ENCODE peak calls at places on chromosomes 11 and 22, in ten cellular contexts. One of them, this sample, is unnamed.

GRCh38 chr11:109729761-109730160 is 307.8 kb downstream of the C11orf87 start:
- DNase-seq in A549: no peak
- DNase-seq in HCT116: no peak
- DNase-seq in erythroblast: no peak
- DNase-seq in uterus: no peak
- DNase-seq in suprapubic skin: no peak
- DNase-seq in sigmoid colon: no peak
- DNase-seq in heart left ventricle: no peak
- DNase-seq in Peyer's patch: no peak
- DNase-seq in ovary: no peak
- DNase-seq in this sample: no peak

GRCh38 chr11:1868636-1869291 is 15.9 kb downstream of the LSP1 start:
- DNase-seq in A549: no peak
- DNase-seq in HCT116: no peak
- DNase-seq in erythroblast: no peak
- DNase-seq in uterus: no peak
- DNase-seq in suprapubic skin: no peak
- DNase-seq in sigmoid colon: no peak
- DNase-seq in heart left ventricle: peak; percentile 50
- DNase-seq in Peyer's patch: no peak
- DNase-seq in ovary: no peak
- DNase-seq in this sample: no peak

GRCh38 chr22:22465782-22466181 is 42.8 kb downstream of the ZNF280B start:
- DNase-seq in A549: no peak
- DNase-seq in HCT116: no peak
- DNase-seq in erythroblast: no peak
- DNase-seq in uterus: no peak
- DNase-seq in suprapubic skin: no peak
- DNase-seq in sigmoid colon: no peak
- DNase-seq in heart left ventricle: no peak
- DNase-seq in Peyer's patch: no peak
- DNase-seq in ovary: no peak
- DNase-seq in this sample: no peak

GRCh38 chr22:19397729-19398094 is 33.8 kb downstream of the HIRA start:
- DNase-seq in A549: no peak
- DNase-seq in HCT116: no peak
- DNase-seq in erythroblast: peak; percentile 61
- DNase-seq in uterus: no peak
- DNase-seq in suprapubic skin: no peak
- DNase-seq in sigmoid colon: no peak
- DNase-seq in heart left ventricle: no peak
- DNase-seq in Peyer's patch: no peak
- DNase-seq in ovary: no peak
- DNase-seq in this sample: no peak

GRCh38 chr11:32893091-32893946 is 708 bp downstream of the QSER1 start:
- DNase-seq in A549: peak; percentile 43
- DNase-seq in HCT116: no peak
- DNase-seq in erythroblast: peak; percentile 68
- DNase-seq in uterus: peak; percentile 59
- DNase-seq in suprapubic skin: peak; percentile 75
- DNase-seq in sigmoid colon: peak; percentile 68
- DNase-seq in heart left ventricle: peak; percentile 74
- DNase-seq in Peyer's patch: peak; percentile 72
- DNase-seq in ovary: peak; percentile 53
- DNase-seq in this sample: peak; percentile 23

GRCh38 chr11:111303476-111303875 is 5.1 kb downstream of the POU2AF3 start:
- DNase-seq in A549: peak; percentile 11
- DNase-seq in HCT116: no peak
- DNase-seq in erythroblast: no peak
- DNase-seq in uterus: no peak
- DNase-seq in suprapubic skin: no peak
- DNase-seq in sigmoid colon: no peak
- DNase-seq in heart left ventricle: no peak
- DNase-seq in Peyer's patch: no peak
- DNase-seq in ovary: no peak
- DNase-seq in this sample: no peak

GRCh38 chr11:117087446-117087845 is 10.8 kb downstream of the SIK3 start:
- DNase-seq in A549: no peak
- DNase-seq in HCT116: no peak
- DNase-seq in erythroblast: peak; percentile 81
- DNase-seq in uterus: no peak
- DNase-seq in suprapubic skin: no peak
- DNase-seq in sigmoid colon: no peak
- DNase-seq in heart left ventricle: no peak
- DNase-seq in Peyer's patch: no peak
- DNase-seq in ovary: no peak
- DNase-seq in this sample: no peak

GRCh38 chr22:26430600-26430999 is 1.5 kb downstream of the ASPHD2 start:
- DNase-seq in A549: no peak
- DNase-seq in HCT116: no peak
- DNase-seq in erythroblast: no peak
- DNase-seq in uterus: no peak
- DNase-seq in suprapubic skin: no peak
- DNase-seq in sigmoid colon: no peak
- DNase-seq in heart left ventricle: no peak
- DNase-seq in Peyer's patch: no peak
- DNase-seq in ovary: no peak
- DNase-seq in this sample: no peak

GRCh38 chr11:7513210-7514098 is at the start of gene PPFIBP2:
- DNase-seq in A549: peak; percentile 90
- DNase-seq in HCT116: peak; percentile 40
- DNase-seq in erythroblast: peak; percentile 67
- DNase-seq in uterus: peak; percentile 86
- DNase-seq in suprapubic skin: peak; percentile 92
- DNase-seq in sigmoid colon: peak; percentile 89
- DNase-seq in heart left ventricle: peak; percentile 86
- DNase-seq in Peyer's patch: peak; percentile 94
- DNase-seq in ovary: peak; percentile 81
- DNase-seq in this sample: peak; percentile 52

GRCh38 chr11:45414082-45414481 is 127.9 kb upstream of the SYT13 start:
- DNase-seq in A549: no peak
- DNase-seq in HCT116: no peak
- DNase-seq in erythroblast: no peak
- DNase-seq in uterus: no peak
- DNase-seq in suprapubic skin: no peak
- DNase-seq in sigmoid colon: no peak
- DNase-seq in heart left ventricle: no peak
- DNase-seq in Peyer's patch: no peak
- DNase-seq in ovary: no peak
- DNase-seq in this sample: no peak

GRCh38 chr22:28023774-28024173 is 104.7 kb upstream of the PITPNB start:
- DNase-seq in A549: no peak
- DNase-seq in HCT116: no peak
- DNase-seq in erythroblast: peak; percentile 24
- DNase-seq in uterus: peak; percentile 2
- DNase-seq in suprapubic skin: no peak
- DNase-seq in sigmoid colon: peak; percentile 29
- DNase-seq in heart left ventricle: no peak
- DNase-seq in Peyer's patch: no peak
- DNase-seq in ovary: no peak
- DNase-seq in this sample: no peak

GRCh38 chr11:62850911-62851806 is 11.8 kb upstream of the WDR74 start:
- DNase-seq in A549: no peak
- DNase-seq in HCT116: peak; percentile 47
- DNase-seq in erythroblast: peak; percentile 59
- DNase-seq in uterus: no peak
- DNase-seq in suprapubic skin: no peak
- DNase-seq in sigmoid colon: no peak
- DNase-seq in heart left ventricle: no peak
- DNase-seq in Peyer's patch: no peak
- DNase-seq in ovary: no peak
- DNase-seq in this sample: no peak
- TF ChIP-seq POLR2A in A549: peak; percentile 18
- TF ChIP-seq POLR2A in HCT116: peak; percentile 76
- TF ChIP-seq POLR2A in erythroblast: peak; percentile 88
- TF ChIP-seq POLR2A in uterus: no peak
- TF ChIP-seq POLR2A in suprapubic skin: no peak
- TF ChIP-seq POLR2A in sigmoid colon: no peak
- TF ChIP-seq POLR2A in heart left ventricle: no peak
- TF ChIP-seq POLR2A in Peyer's patch: no peak
- TF ChIP-seq POLR2A in ovary: no peak
- TF ChIP-seq POLR2A in this sample: peak; percentile 39

GRCh38 chr22:37674951-37675929 is at the start of gene LGALS1:
- DNase-seq in A549: peak; percentile 65
- DNase-seq in HCT116: peak; percentile 92
- DNase-seq in erythroblast: peak; percentile 86
- DNase-seq in uterus: peak; percentile 100
- DNase-seq in suprapubic skin: peak; percentile 98
- DNase-seq in sigmoid colon: peak; percentile 99
- DNase-seq in heart left ventricle: peak; percentile 98
- DNase-seq in Peyer's patch: peak; percentile 92
- DNase-seq in ovary: peak; percentile 100
- DNase-seq in this sample: peak; percentile 77
- TF ChIP-seq POLR2A in A549: peak; percentile 64
- TF ChIP-seq POLR2A in HCT116: peak; percentile 73
- TF ChIP-seq POLR2A in erythroblast: peak; percentile 20
- TF ChIP-seq POLR2A in uterus: peak; percentile 74
- TF ChIP-seq POLR2A in suprapubic skin: peak; percentile 32
- TF ChIP-seq POLR2A in sigmoid colon: peak; percentile 79
- TF ChIP-seq POLR2A in heart left ventricle: no peak
- TF ChIP-seq POLR2A in Peyer's patch: no peak
- TF ChIP-seq POLR2A in ovary: peak; percentile 68
- TF ChIP-seq POLR2A in this sample: peak; percentile 91

GRCh38 chr11:67440229-67441081 is 2.8 kb downstream of the CORO1B start:
- DNase-seq in A549: no peak
- DNase-seq in HCT116: no peak
- DNase-seq in erythroblast: no peak
- DNase-seq in uterus: no peak
- DNase-seq in suprapubic skin: no peak
- DNase-seq in sigmoid colon: no peak
- DNase-seq in heart left ventricle: no peak
- DNase-seq in Peyer's patch: no peak
- DNase-seq in ovary: no peak
- DNase-seq in this sample: no peak

GRCh38 chr11:67441082-67441683 is 2.1 kb downstream of the CORO1B start:
- DNase-seq in A549: no peak
- DNase-seq in HCT116: no peak
- DNase-seq in erythroblast: no peak
- DNase-seq in uterus: no peak
- DNase-seq in suprapubic skin: no peak
- DNase-seq in sigmoid colon: no peak
- DNase-seq in heart left ventricle: peak; percentile 14
- DNase-seq in Peyer's patch: no peak
- DNase-seq in ovary: no peak
- DNase-seq in this sample: no peak

GRCh38 chr11:67445515-67445914 is 2.2 kb upstream of the CORO1B start:
- DNase-seq in A549: no peak
- DNase-seq in HCT116: no peak
- DNase-seq in erythroblast: no peak
- DNase-seq in uterus: no peak
- DNase-seq in suprapubic skin: no peak
- DNase-seq in sigmoid colon: no peak
- DNase-seq in heart left ventricle: no peak
- DNase-seq in Peyer's patch: no peak
- DNase-seq in ovary: no peak
- DNase-seq in this sample: no peak

GRCh38 chr11:67441731-67442401 is 1.4 kb downstream of the CORO1B start:
- DNase-seq in A549: no peak
- DNase-seq in HCT116: no peak
- DNase-seq in erythroblast: no peak
- DNase-seq in uterus: no peak
- DNase-seq in suprapubic skin: no peak
- DNase-seq in sigmoid colon: no peak
- DNase-seq in heart left ventricle: peak; percentile 31
- DNase-seq in Peyer's patch: no peak
- DNase-seq in ovary: no peak
- DNase-seq in this sample: no peak

DNA sequence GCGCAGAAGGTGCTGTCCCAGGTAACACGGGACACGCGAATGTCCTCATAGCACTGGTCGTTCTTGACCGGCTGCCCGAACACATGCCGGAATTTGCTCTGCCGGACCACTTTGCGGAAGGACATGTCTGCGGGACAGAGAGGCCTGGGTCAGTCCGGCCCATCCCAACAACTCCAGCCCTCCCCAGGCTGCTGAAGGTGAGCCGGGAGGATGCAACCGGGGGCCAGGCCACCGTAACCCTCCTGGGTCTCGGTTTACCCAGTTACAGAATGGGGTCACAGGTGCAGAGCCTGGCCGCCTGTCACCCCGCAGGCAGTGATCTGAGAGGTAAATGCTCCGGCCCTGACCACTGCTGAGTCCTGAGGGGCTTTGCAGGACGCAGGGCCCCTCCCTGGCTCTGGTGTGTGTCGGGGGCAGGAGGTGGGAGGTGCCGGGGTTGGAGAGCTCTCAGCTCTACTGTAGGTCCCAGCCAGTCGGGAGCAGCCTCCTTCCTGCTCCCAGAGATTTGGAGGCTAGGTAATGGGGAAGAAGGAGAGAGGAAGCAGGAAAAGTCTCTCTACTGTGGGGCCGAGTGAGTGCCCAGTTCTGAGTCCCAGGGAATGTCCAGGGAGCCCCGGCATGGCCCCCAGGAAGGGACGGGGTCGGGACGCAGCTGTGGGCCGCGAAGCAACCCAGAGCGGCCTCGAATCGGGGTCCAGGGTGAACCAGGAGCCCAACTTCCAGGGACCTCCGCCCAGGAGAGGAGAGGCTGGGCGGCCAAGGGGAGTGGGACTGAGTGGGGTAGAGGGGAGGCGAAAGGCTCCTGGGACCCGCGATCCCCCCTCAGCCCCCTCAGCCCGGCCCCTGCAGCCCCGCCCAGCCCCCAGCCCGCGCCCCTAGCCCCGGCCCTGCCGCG is 525 bp downstream of the CORO1B start:
- DNase-seq in A549: no peak
- DNase-seq in HCT116: no peak
- DNase-seq in erythroblast: no peak
- DNase-seq in uterus: no peak
- DNase-seq in suprapubic skin: no peak
- DNase-seq in sigmoid colon: no peak
- DNase-seq in heart left ventricle: peak; percentile 21
- DNase-seq in Peyer's patch: no peak
- DNase-seq in ovary: no peak
- DNase-seq in this sample: no peak
- TF ChIP-seq POLR2A in A549: no peak
- TF ChIP-seq POLR2A in HCT116: no peak
- TF ChIP-seq POLR2A in erythroblast: no peak
- TF ChIP-seq POLR2A in uterus: no peak
- TF ChIP-seq POLR2A in suprapubic skin: no peak
- TF ChIP-seq POLR2A in sigmoid colon: no peak
- TF ChIP-seq POLR2A in heart left ventricle: no peak
- TF ChIP-seq POLR2A in Peyer's patch: no peak
- TF ChIP-seq POLR2A in ovary: no peak
- TF ChIP-seq POLR2A in this sample: no peak

DNA sequence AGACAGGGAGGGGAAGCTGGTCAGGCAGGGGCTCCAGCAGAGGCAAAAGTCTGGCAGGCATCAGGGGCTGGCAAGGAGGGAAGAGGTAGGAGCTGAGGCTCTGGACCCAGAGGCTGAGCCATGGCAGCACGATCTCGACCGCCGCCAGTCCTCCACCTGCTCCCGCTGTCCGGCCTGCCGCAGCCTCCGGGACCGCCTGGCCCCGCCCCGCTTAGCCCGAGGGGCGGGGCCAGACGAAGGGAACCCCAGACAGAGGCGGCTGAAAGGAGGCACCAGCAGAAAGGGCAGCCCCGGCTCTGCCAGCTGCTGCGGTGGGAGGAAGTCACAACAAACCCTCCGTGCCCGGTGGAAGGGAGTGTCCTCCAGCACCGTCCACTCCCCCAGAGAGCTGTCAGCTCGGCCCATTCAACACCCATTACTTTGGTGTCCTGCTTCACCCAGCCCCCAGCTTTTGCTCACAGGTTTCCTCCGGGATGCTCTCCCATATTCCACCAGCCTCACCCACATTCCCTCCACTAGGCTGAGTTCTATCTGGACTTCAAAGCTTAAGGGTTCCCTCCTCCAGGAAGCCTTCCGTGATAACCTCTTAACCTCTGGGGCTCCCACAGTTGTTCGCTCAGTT is at the start of gene MFNG:
- DNase-seq in A549: peak; percentile 54
- DNase-seq in HCT116: no peak
- DNase-seq in erythroblast: peak; percentile 69
- DNase-seq in uterus: peak; percentile 47
- DNase-seq in suprapubic skin: peak; percentile 79
- DNase-seq in sigmoid colon: peak; percentile 77
- DNase-seq in heart left ventricle: peak; percentile 79
- DNase-seq in Peyer's patch: peak; percentile 81
- DNase-seq in ovary: no peak
- DNase-seq in this sample: peak; percentile 74
- TF ChIP-seq POLR2A in A549: no peak
- TF ChIP-seq POLR2A in HCT116: no peak
- TF ChIP-seq POLR2A in erythroblast: peak; percentile 62
- TF ChIP-seq POLR2A in uterus: no peak
- TF ChIP-seq POLR2A in suprapubic skin: no peak
- TF ChIP-seq POLR2A in sigmoid colon: no peak
- TF ChIP-seq POLR2A in heart left ventricle: no peak
- TF ChIP-seq POLR2A in Peyer's patch: no peak
- TF ChIP-seq POLR2A in ovary: no peak
- TF ChIP-seq POLR2A in this sample: no peak